ENCODE peak calls at places on chromosomes 6 and 20, in eight cellular contexts. G is GM06990, I is A673, P is IMR-90, S is epithelial cell of esophagus, T is left lung, H is uterus, X is fibroblast of pulmonary artery. W is an unnamed sample.

GRCh38 chr6:43217351-43217750 is 11.9 kb downstream of the DNPH1 start:
- DNase-seq in G (no peak), I (no peak), H (no peak), P (no peak), S (no peak), X (no peak), T (no peak), W (no peak)

GRCh38 chr6:132483779-132484679 is 28.9 kb downstream of the STX7 start:
- DNase-seq in G (no peak), I (peak), P (peak), T (no peak), H (no peak), S (peak), X (peak), W (peak)

GRCh38 chr6:45538636-45539035 is 160.9 kb upstream of the SUPT3H start:
- DNase-seq in I (peak), H (peak), P (no peak), X (peak), S (no peak), T (no peak), G (no peak), W (no peak)

GRCh38 chr6:156955494-156956183 is 178.5 kb downstream of the ARID1B start:
- DNase-seq in G (no peak), T (no peak), H (no peak), P (no peak), S (no peak), I (no peak), X (peak), W (no peak)

GRCh38 chr20:6651016-6651415 is 116.5 kb upstream of the BMP2 start:
- DNase-seq in T (no peak), G (no peak), I (no peak), X (peak), S (peak), P (peak), H (peak), W (no peak)

GRCh38 chr6:149903938-149904611 is 6.2 kb upstream of the RAET1E start:
- DNase-seq in H (no peak), T (no peak), S (no peak), G (no peak), X (no peak), I (no peak), P (no peak), W (no peak)

GRCh38 chr20:10313701-10314100 is 95.1 kb downstream of the SNAP25 start:
- DNase-seq in H (no peak), G (no peak), I (no peak), P (peak), S (no peak), X (no peak), T (no peak), W (no peak)

GRCh38 chr20:19056909-19057308 is 155.5 kb upstream of the SLC24A3 start:
- DNase-seq in G (no peak), H (no peak), P (no peak), I (peak), X (no peak), S (no peak), T (no peak), W (no peak)

GRCh38 chr6:142361765-142362540 is 60.1 kb downstream of the ADGRG6 start:
- DNase-seq in I (no peak), G (no peak), H (no peak), S (peak), X (peak), P (peak), T (no peak), W (no peak)

DNA sequence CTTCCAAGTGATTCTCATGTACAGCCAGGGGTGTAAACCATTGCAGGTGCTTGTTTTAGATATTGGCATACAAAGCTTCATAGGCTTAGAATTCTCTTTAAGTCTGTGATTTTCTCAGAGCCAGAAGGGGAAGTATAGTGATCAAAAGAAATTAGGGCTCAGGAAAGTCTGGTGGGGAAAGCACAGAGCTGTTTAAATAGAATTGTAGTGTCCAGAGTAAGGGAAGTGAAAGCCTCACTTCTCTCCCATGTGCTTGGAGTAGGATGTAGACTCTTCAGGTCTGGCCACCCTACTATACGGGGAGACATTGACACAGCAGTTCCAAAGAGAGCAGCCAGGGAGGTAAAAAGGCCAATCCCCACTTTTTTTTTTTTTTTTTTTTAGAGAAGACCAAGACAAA is 10.4 kb downstream of the GCNT2 start:
- DNase-seq in P (no peak), T (no peak), X (no peak), H (no peak), S (no peak), I (no peak), G (peak), W (peak)
- H3K4me3 ChIP-seq in P (no peak), T (no peak), X (no peak), H (no peak), S (no peak), I (no peak), G (peak), W (peak)

DNA sequence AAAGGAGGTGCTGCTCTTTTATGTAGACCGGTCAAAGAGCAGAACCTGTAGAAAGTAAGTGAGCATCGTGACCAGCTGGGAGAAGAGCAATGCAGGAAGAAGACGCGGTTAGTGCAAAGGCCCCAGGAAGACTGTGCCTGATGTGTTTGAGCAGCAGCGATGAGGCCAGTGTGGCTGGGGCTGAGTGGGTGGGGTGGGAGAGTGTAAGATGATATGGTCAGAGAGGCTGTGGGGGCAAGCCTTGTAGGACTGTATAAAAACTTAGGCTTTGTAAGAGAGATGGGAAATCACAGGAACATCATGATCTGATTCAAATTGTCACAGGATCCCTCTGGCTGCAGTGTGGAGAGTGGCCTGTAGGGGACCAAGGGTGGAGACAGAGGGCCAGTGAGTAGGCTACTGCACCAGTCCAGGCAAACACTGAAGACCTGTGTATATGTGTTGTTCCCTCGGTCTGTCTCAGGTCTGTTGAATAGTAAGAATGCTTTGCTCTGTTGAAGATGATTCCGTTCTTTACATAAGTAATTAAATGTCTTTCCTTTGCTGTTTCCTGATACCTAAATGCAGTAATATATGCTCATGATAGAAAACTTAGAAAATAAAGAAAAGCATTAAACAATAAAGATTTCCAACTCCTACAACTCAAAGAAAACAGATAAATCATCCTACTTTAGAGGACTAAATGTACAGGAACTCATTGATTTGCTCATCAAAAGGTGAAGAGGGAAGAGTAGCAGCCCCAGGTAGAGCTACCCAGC is 23.6 kb upstream of the WFDC2 start:
- DNase-seq in H (no peak), I (peak), G (no peak), P (no peak), S (peak), X (peak), T (no peak), W (peak)
- TF ChIP-seq CTCF in H (no peak), I (peak), G (peak), P (peak), S (peak), X (peak), T (peak), W (peak)

DNA sequence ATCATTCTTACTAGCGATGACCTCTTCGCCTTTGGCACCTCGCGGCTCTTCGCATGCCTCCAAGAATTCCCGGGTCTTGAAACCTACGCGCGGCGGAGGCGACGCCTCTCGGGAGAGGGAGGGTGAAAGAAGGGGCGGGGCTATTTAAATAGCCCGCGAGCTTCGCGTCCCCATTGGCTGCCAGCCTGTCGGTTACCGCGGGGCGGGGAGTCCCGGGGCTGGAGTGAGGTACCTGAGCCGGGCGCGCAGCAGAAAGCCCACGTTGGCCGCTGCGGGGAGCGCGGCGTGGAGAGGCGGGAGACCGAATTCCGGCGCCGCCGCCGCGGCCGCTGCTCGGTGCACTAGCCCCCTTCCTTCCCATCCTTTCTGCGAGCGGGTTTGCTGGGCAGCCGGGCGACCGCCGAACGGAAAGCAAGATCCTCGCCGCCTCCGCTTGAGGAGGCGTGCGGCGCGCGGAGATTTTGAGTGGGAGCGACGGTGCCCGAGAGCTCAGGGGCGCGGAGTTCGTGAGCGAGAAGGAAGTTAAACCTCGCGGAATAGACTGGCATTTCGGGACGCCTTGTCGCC is at the start of gene BMP6:
- DNase-seq in S (peak), H (peak), I (peak), G (peak), P (peak), X (peak), T (peak), W (peak)
- H3K4me3 ChIP-seq in S (peak), H (peak), I (peak), G (peak), P (peak), X (peak), T (peak), W (peak)

DNA sequence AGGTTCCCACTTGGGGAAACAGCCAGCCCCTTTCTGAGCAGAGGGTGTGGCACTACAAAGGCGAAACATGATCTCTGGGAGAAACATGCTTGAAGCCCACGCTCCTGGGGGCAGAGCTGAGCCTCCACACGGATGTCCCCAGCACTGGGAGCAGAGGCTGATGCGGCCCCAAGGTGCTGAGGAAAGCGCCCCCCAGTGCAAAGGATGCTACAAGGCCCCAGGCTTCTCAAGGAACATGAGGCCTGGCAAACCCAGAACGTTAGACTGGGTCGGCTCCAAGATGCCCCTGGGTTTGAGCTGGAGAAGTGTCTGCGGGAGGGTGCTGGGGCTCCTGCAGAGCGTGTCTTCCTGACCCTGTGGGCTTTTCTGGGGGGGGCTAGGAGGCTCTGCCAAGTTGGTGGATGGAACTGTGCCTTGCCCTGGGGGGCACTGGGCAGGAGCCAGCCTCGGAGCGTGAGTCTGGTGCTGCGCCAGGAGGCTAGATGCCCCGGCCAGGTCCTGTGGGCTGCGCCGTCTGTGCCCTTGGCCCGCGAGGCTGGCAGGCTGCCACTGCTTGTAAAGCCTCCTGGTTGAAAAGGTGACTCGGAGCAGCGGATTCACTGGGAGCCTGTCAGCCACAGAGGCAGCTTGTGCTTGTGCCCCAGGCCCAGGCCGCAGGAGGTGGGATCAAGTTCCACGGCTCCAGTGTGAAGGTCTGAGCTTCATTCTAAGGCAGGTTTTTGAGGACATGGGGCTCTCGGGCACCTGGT is 8.1 kb downstream of the SYNJ2 start:
- DNase-seq in H (peak), G (no peak), I (peak), S (peak), T (no peak), P (peak), X (peak), W (no peak)
- TF ChIP-seq CTCF in H (no peak), G (no peak), I (no peak), S (no peak), T (no peak), P (peak), X (no peak), W (no peak)

DNA sequence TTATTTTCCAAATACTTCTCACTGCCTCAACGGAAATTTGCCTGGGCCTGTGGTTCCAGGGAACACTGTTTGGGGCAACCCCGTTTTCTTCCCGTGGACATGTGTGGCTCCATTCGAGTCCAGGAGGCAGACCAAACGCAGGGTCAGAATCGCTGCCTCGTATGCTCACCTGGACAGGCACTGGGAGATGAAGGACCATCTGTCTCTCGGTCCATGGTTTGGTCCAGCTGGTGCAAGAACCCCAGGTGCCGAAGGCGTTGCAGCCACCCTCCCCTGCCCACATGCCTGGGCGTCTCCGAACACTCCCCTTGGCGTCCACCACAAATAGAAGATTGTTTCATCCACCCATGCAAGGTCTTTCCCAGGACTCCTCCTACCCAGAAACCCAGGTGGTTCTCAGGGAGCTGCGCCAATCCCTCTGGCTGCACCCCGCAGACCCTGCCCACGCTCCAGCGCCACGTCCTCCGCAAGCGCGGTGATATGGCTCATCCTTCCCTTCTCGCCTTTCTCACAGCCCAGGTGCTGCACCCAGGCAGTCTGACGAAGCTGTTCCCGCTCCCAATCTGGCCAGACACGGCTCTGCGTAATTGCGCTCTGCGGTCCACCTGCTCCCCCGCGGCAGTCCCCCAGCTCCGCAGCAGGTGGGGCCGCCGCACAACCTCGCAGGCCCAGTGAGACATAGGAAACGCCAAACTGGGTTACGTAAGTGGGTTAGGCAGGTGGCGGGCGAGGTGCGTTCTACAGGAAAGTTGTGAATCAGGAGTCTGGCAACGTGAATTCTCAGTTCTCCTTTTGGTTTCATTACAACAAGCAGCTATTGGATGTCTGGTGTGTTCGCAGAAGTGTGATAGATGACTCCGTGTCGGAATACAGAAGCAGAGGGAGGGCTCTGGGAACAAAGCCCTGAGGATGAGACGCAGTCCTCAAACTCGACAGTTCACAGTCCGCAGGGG is 146.2 kb upstream of the ECI2 start:
- DNase-seq in P (peak), S (peak), X (peak), G (peak), H (peak), I (peak), T (peak), W (peak)
- H3K4me3 ChIP-seq in P (peak), S (peak), X (peak), G (peak), H (peak), I (peak), T (no peak), W (peak)

DNA sequence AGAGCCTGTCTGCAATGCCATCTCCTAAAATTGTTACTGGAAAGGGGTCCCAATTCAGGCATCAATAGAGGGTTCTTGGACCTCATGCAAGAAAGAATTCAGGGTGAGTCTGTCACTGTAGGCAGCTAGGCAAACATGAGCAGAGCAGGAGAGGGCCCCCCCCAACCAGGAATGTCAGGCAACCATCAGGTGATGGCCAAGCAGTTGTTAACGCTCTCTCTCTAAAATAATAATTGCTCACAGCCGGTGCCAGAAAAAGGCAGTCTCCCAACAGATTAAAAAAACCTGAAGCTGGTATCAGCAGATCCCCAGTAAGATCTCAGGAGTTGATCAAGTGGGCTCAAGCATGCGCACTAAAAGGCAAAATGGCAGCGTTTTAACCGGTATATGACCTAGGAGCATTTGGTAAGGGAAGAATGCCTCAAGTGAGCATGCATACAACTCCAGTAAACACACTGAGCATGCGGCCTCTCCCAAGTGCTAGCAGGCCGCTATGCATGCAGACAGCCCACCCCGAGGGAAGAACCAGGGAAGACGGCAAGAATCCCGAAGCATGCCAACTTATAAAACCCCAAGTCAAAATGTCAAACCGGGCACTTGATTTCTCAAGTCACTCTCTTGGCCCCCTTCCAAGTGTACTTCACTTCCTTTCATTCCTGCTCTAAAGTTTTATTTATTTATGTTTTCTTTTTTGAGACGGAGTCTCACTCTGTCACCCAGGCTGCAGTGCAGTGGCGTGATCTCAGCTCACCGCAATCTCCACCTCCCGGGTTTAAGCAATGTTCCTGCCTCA is 44.0 kb upstream of the RNGTT start:
- DNase-seq in X (peak), P (no peak), G (no peak), T (no peak), S (peak), H (no peak), I (peak), W (no peak)
- TF ChIP-seq CTCF in X (no peak), P (no peak), G (no peak), T (no peak), S (no peak), H (no peak), I (no peak), W (no peak)

GRCh38 chr6:33299237-33299944 is 649 bp upstream of the RGL2 start:
- DNase-seq in S (peak), G (peak), X (peak), I (peak), H (peak), T (peak), P (peak), W (peak)
- H3K4me3 ChIP-seq in S (peak), G (peak), X (peak), I (peak), H (peak), T (peak), P (peak), W (peak)

GRCh38 chr20:45823949-45824835 is 2.9 kb downstream of the TNNC2 start:
- DNase-seq in H (peak), G (peak), I (peak), P (no peak), S (peak), T (peak), X (peak), W (peak)
- TF ChIP-seq CTCF in H (peak), G (peak), I (peak), P (peak), S (peak), T (peak), X (peak), W (peak)

GRCh38 chr6:26243132-26243531 is 121.9 kb upstream of the BTN3A2 start:
- DNase-seq in H (no peak), G (no peak), S (peak), X (no peak), T (no peak), P (no peak), I (no peak), W (no peak)
- H3K4me3 ChIP-seq in H (no peak), G (no peak), S (no peak), X (no peak), T (no peak), P (no peak), I (no peak), W (no peak)

GRCh38 chr6:10420546-10421507 is 6.0 kb upstream of the TFAP2A start:
- DNase-seq in P (no peak), T (no peak), I (no peak), G (no peak), S (no peak), H (no peak), X (no peak), W (no peak)
- TF ChIP-seq CTCF in P (no peak), T (no peak), I (no peak), G (no peak), S (no peak), H (no peak), X (no peak), W (peak)